ENCODE peak calls at places on chromosomes 7 and 10, in five cellular contexts. B, S, P, W and I are unnamed samples.

GRCh38 chr7:22732556-22733126 is 5.6 kb downstream of the IL6 start:
- DNase-seq in P (no peak), S (no peak), W (no peak), B (no peak), I (no peak)

GRCh38 chr7:87600130-87601124 is at the start of gene ABCB1:
- DNase-seq in B (peak; percentile 42), W (peak; percentile 83), S (peak; percentile 31), P (peak; percentile 79), I (no peak)

GRCh38 chr10:114420811-114421485 is 16.6 kb upstream of the AFAP1L2 start:
- DNase-seq in S (no peak), B (no peak), W (no peak), P (no peak), I (no peak)

GRCh38 chr7:138492423-138492822 is 32.4 kb downstream of the TRIM24 start:
- DNase-seq in P (no peak), B (no peak), W (no peak), S (no peak), I (no peak)

GRCh38 chr7:74404741-74405140 is 49.0 kb upstream of the GTF2IRD1 start:
- DNase-seq in S (no peak), B (no peak), P (peak; percentile 32), W (no peak), I (no peak)

GRCh38 chr7:20030417-20030816 is 186.8 kb downstream of the MACC1 start:
- DNase-seq in W (no peak), S (no peak), P (no peak), B (no peak), I (no peak)

GRCh38 chr7:65301007-65301406 is 72.6 kb upstream of the ZNF92 start:
- DNase-seq in P (no peak), S (no peak), B (no peak), W (peak; percentile 58), I (no peak)

GRCh38 chr10:58531084-58531695 is 18.5 kb downstream of the BICC1 start:
- DNase-seq in P (no peak), S (peak; percentile 60), W (peak; percentile 73), B (peak; percentile 23), I (no peak)

GRCh38 chr7:105224884-105225651 is 163.7 kb downstream of the SRPK2 start:
- DNase-seq in B (no peak), S (peak; percentile 90), W (peak; percentile 72), P (no peak), I (no peak)